ENCODE peak calls at places on chromosomes 13 and 19, in ten cellular contexts. H is GM12865, C is tibial nerve, N is SIG-M5, W is right lobe of liver, L is choroid plexus epithelial cell, O is lung microvascular endothelial cell, K is brain microvascular endothelial cell, S is body of pancreas, Z is GM04504. Q is an unnamed sample.

GRCh38 chr19:46402725-46403124 is 10.6 kb downstream of the CCDC8 start:
- DNase-seq in H (no peak), C (no peak), N (no peak), W (no peak), L (no peak), O (no peak), K (no peak), S (no peak), Z (no peak), Q (no peak)

GRCh38 chr19:45876411-45877197 is 9.3 kb downstream of the IRF2BP1 start:
- DNase-seq in H (no peak), C (no peak), N (no peak), W (peak), L (no peak), O (peak), K (peak), S (peak), Z (no peak), Q (no peak)

GRCh38 chr19:495440-496332 is 600 bp upstream of the MADCAM1 start:
- DNase-seq in H (peak), C (no peak), N (no peak), W (no peak), L (no peak), O (peak), K (peak), S (no peak), Z (no peak), Q (no peak)

GRCh38 chr19:12052571-12053169 is at the start of gene ZNF878:
- DNase-seq in H (peak), C (peak), N (no peak), W (peak), L (peak), O (peak), K (peak), S (peak), Z (peak), Q (peak)

GRCh38 chr13:25468330-25469178 is 96.8 kb downstream of the ATP8A2 start:
- DNase-seq in H (peak), C (no peak), N (no peak), W (no peak), L (peak), O (no peak), K (no peak), S (no peak), Z (no peak), Q (no peak)

GRCh38 chr19:29625316-29625715 is 19.2 kb downstream of the POP4 start:
- DNase-seq in H (no peak), C (no peak), N (no peak), W (no peak), L (no peak), O (no peak), K (no peak), S (no peak), Z (no peak), Q (no peak)

GRCh38 chr13:75326173-75327131 is 155.5 kb downstream of the TBC1D4 start:
- DNase-seq in H (peak), C (no peak), N (no peak), W (no peak), L (peak), O (peak), K (peak), S (no peak), Z (no peak), Q (no peak)

GRCh38 chr13:39554371-39554770 is 48.6 kb downstream of the LHFPL6 start:
- DNase-seq in H (no peak), C (no peak), N (no peak), W (no peak), L (no peak), O (no peak), K (no peak), S (no peak), Z (no peak), Q (no peak)

GRCh38 chr13:99217461-99218101 is 16.9 kb downstream of the UBAC2 start:
- DNase-seq in H (no peak), C (no peak), N (no peak), W (no peak), L (no peak), O (no peak), K (no peak), S (no peak), Z (no peak), Q (no peak)

GRCh38 chr13:22455036-22455435 is 725.7 kb upstream of the SGCG start:
- DNase-seq in H (no peak), C (no peak), N (no peak), W (no peak), L (no peak), O (no peak), K (no peak), S (no peak), Z (no peak), Q (no peak)

GRCh38 chr19:40704491-40705361 is 12.0 kb downstream of the COQ8B start:
- DNase-seq in H (no peak), C (no peak), N (no peak), W (no peak), L (no peak), O (no peak), K (no peak), S (no peak), Z (no peak), Q (no peak)

GRCh38 chr19:32866564-32867265 is 2.9 kb downstream of the SLC7A9 start:
- DNase-seq in H (no peak), C (no peak), N (no peak), W (no peak), L (no peak), O (no peak), K (no peak), S (no peak), Z (no peak), Q (no peak)

GRCh38 chr19:3983936-3984583 is 1.2 kb downstream of the EEF2 start:
- DNase-seq in H (peak), C (no peak), N (no peak), W (peak), L (peak), O (peak), K (no peak), S (peak), Z (no peak), Q (no peak)

GRCh38 chr13:108220042-108220441 is 1.9 kb downstream of the ABHD13 start:
- DNase-seq in H (peak), C (no peak), N (no peak), W (no peak), L (no peak), O (no peak), K (no peak), S (peak), Z (no peak), Q (no peak)

GRCh38 chr13:90632184-90632583 is 715.3 kb upstream of the MIR17HG start:
- DNase-seq in H (no peak), C (no peak), N (no peak), W (no peak), L (no peak), O (no peak), K (no peak), S (no peak), Z (no peak), Q (no peak)

GRCh38 chr13:63094069-63094468 is 1678.4 kb upstream of the PCDH20 start:
- DNase-seq in H (no peak), C (no peak), N (no peak), W (no peak), L (no peak), O (no peak), K (no peak), S (no peak), Z (no peak), Q (no peak)

Q was measured in AG09319.